ENCODE peak calls at places on chromosomes 5 and 9, in ten cellular contexts. T is upper lobe of right lung, J is bronchial epithelial cell, O is uterus, U is adrenal gland, Z is GM23248, N is psoas muscle, D is spleen, X is adipocyte, F is IMR-90. C is an unnamed sample.
A peak's percentile ranks its signal among the peaks of the same experiment; 100 is the strongest.

GRCh38 chr5:55276771-55277170 is 30.7 kb downstream of the DHX29 start:
- DNase-seq in T (no peak), J (peak; percentile 71), O (no peak), U (no peak), Z (peak; percentile 75), N (no peak), D (no peak), X (peak; percentile 44), F (peak; percentile 72), C (no peak)

GRCh38 chr5:83776437-83777031 is 55.9 kb upstream of the HAPLN1 start:
- DNase-seq in T (no peak), J (no peak), O (no peak), U (no peak), Z (no peak), N (no peak), D (no peak), X (no peak), F (no peak), C (no peak)

GRCh38 chr5:10860645-10861455 is 99.8 kb upstream of the DAP start:
- DNase-seq in T (no peak), J (no peak), O (no peak), U (no peak), Z (peak; percentile 50), N (no peak), D (no peak), X (peak; percentile 3), F (peak; percentile 84), C (no peak)

GRCh38 chr9:124377551-124377950 is 37.7 kb downstream of the PSMB7 start:
- DNase-seq in T (no peak), J (no peak), O (no peak), U (no peak), Z (no peak), N (no peak), D (no peak), X (no peak), F (no peak), C (no peak)

GRCh38 chr5:179906795-179907569 is 715 bp downstream of the TBC1D9B start:
- DNase-seq in T (no peak), J (peak; percentile 22), O (no peak), U (peak; percentile 38), Z (peak; percentile 60), N (peak; percentile 74), D (peak; percentile 85), X (peak; percentile 42), F (peak; percentile 7), C (no peak)

GRCh38 chr9:103991698-103992097 is 102.4 kb upstream of the SMC2 start:
- DNase-seq in T (no peak), J (no peak), O (no peak), U (no peak), Z (no peak), N (no peak), D (no peak), X (peak; percentile 9), F (no peak), C (no peak)

GRCh38 chr5:7146886-7147285 is 249.1 kb upstream of the ADCY2 start:
- DNase-seq in T (no peak), J (peak; percentile 50), O (no peak), U (no peak), Z (no peak), N (no peak), D (no peak), X (no peak), F (no peak), C (no peak)

GRCh38 chr9:135747311-135747710 is 45.3 kb downstream of the KCNT1 start:
- DNase-seq in T (no peak), J (no peak), O (no peak), U (no peak), Z (no peak), N (no peak), D (no peak), X (no peak), F (no peak), C (no peak)

GRCh38 chr5:56919942-56920662 is 10.7 kb downstream of the SETD9 start:
- DNase-seq in T (no peak), J (no peak), O (no peak), U (no peak), Z (no peak), N (no peak), D (no peak), X (no peak), F (no peak), C (no peak)
- H3K36me3 ChIP-seq in T (peaks cover 29% of the 10 kb centered on the region), J (peaks cover 3% of the 10 kb centered on the region), O (no peaks in the 10 kb centered on the region), U (peaks cover 29% of the 10 kb centered on the region), Z (peaks cover 50% of the 10 kb centered on the region), N (peaks cover 6% of the 10 kb centered on the region), D (peaks cover 2% of the 10 kb centered on the region), X (peaks cover 55% of the 10 kb centered on the region), F (peaks cover 19% of the 10 kb centered on the region), C (peaks cover 11% of the 10 kb centered on the region)

GRCh38 chr9:126482361-126483044 is 131.2 kb upstream of the LMX1B start:
- DNase-seq in T (no peak), J (no peak), O (no peak), U (peak; percentile 67), Z (peak; percentile 85), N (peak; percentile 72), D (peak; percentile 74), X (peak; percentile 79), F (peak; percentile 41), C (no peak)

GRCh38 chr9:126486276-126486675 is 127.5 kb upstream of the LMX1B start:
- DNase-seq in T (no peak), J (no peak), O (no peak), U (no peak), Z (no peak), N (no peak), D (no peak), X (no peak), F (no peak), C (no peak)

GRCh38 chr9:126485662-126486061 is 128.1 kb upstream of the LMX1B start:
- DNase-seq in T (no peak), J (no peak), O (no peak), U (no peak), Z (no peak), N (no peak), D (no peak), X (no peak), F (no peak), C (no peak)

GRCh38 chr9:126481862-126482261 is 131.9 kb upstream of the LMX1B start:
- DNase-seq in T (no peak), J (no peak), O (no peak), U (no peak), Z (no peak), N (no peak), D (no peak), X (no peak), F (no peak), C (no peak)

DNA sequence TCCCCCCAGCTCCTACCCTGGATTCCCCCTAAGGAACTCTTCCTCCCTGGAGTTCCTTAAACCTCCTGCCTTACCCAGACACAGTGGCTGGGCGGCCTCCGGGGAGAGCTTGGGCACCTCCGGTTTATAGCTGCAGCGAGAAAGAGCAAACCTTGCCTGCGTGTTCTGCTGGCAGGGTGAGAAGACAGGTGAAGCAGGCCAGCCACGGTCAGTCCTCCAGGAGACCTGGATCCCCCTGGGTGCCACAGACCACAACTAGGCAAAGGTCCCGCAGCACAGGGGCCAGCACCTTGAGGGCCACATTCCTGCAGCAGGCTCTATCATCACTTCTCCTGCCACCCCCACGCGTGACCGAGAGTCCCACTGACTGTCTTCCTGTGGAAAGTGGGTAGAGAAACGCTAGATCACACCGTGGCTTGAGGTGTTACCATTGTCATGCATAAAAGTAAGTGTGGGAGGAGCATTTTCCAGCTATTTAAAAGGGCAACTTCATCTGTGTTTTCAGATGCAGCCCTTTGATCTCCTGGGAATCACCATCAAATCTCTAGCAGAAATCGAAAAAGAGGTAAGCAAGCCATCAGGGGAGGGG is 130.2 kb upstream of the LMX1B start:
- DNase-seq in T (no peak), J (no peak), O (no peak), U (no peak), Z (no peak), N (no peak), D (peak; percentile 69), X (no peak), F (no peak), C (no peak)
- H3K36me3 ChIP-seq in T (peaks cover 3% of the 10 kb centered on the region), J (no peaks in the 10 kb centered on the region), O (no peaks in the 10 kb centered on the region), U (peaks cover 4% of the 10 kb centered on the region), Z (no peaks in the 10 kb centered on the region), N (no peaks in the 10 kb centered on the region), D (no peaks in the 10 kb centered on the region), X (peaks cover 6% of the 10 kb centered on the region), F (no peaks in the 10 kb centered on the region), C (no peaks in the 10 kb centered on the region)

DNA sequence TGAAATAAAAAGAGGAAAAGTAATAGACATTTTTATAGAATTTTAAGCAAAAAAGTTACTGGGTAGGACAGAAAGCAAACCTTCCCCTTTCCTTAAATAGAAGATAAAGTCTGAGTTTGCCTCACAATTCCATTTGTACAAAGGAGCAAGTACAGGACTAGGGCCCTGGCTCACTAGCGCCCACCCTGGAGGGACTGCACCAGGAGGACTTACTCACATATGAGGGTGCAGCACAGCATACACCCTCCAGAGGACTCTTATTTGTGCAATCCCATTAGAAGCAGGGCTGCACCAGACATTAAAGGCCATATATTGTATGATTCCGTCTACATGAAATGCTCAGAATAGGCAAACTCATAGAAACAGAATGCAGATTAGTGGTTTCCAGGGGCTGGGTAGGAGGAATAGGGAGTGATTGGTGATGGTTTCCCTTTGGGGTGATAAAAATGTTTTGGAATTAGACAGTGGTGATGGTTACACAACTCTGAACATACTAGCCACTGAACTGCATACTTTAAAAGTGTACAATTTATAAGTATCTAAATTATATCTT is 4.5 kb downstream of the REEP5 start:
- DNase-seq in T (no peak), J (peak; percentile 8), O (no peak), U (no peak), Z (peak; percentile 44), N (no peak), D (no peak), X (no peak), F (peak; percentile 49), C (no peak)
- H3K36me3 ChIP-seq in T (peaks cover 43% of the 10 kb centered on the region), J (no peaks in the 10 kb centered on the region), O (no peaks in the 10 kb centered on the region), U (peaks cover 22% of the 10 kb centered on the region), Z (peaks cover 15% of the 10 kb centered on the region), N (peaks cover 9% of the 10 kb centered on the region), D (no peaks in the 10 kb centered on the region), X (peaks cover 58% of the 10 kb centered on the region), F (peaks cover 19% of the 10 kb centered on the region), C (peaks cover 10% of the 10 kb centered on the region)

GRCh38 chr5:132487095-132487428 is 3.5 kb downstream of the IRF1 start:
- DNase-seq in T (peak; percentile 40), J (no peak), O (peak; percentile 12), U (peak; percentile 7), Z (no peak), N (no peak), D (no peak), X (no peak), F (no peak), C (no peak)

GRCh38 chr5:132486318-132487094 is 4.1 kb downstream of the IRF1 start:
- DNase-seq in T (peak; percentile 54), J (no peak), O (peak; percentile 14), U (no peak), Z (no peak), N (no peak), D (no peak), X (no peak), F (no peak), C (no peak)

GRCh38 chr5:132488590-132488989 is 2.0 kb downstream of the IRF1 start:
- DNase-seq in T (no peak), J (peak; percentile 37), O (no peak), U (no peak), Z (no peak), N (no peak), D (no peak), X (no peak), F (no peak), C (no peak)

GRCh38 chr5:132489051-132489770 is 1.4 kb downstream of the IRF1 start:
- DNase-seq in T (peak; percentile 60), J (no peak), O (no peak), U (no peak), Z (no peak), N (no peak), D (peak; percentile 78), X (no peak), F (no peak), C (peak; percentile 13)

GRCh38 chr5:132487841-132488555 is 2.6 kb downstream of the IRF1 start:
- DNase-seq in T (peak; percentile 38), J (no peak), O (peak; percentile 12), U (peak; percentile 13), Z (no peak), N (no peak), D (peak; percentile 77), X (no peak), F (no peak), C (no peak)
- H3K36me3 ChIP-seq in T (peaks cover 60% of the 10 kb centered on the region), J (peaks cover 22% of the 10 kb centered on the region), O (no peaks in the 10 kb centered on the region), U (peaks cover 48% of the 10 kb centered on the region), Z (peaks cover 34% of the 10 kb centered on the region), N (no peaks in the 10 kb centered on the region), D (peaks cover 14% of the 10 kb centered on the region), X (peaks cover 49% of the 10 kb centered on the region), F (peaks cover 52% of the 10 kb centered on the region), C (peaks cover 68% of the 10 kb centered on the region)

C was measured in CD8-positive, alpha-beta memory T cell.